ENCODE peak calls at places on chromosomes 11 and 22, in four cellular contexts. C is adrenal gland; Y is breast epithelium; L is CD4-positive, alpha-beta memory T cell. N is an unnamed sample.

GRCh38 chr11:69914286-69915150 is 95.3 kb upstream of the FGF3 start:
- DNase-seq in C (no peak), Y (peak; percentile 73), L (no peak), N (no peak)

GRCh38 chr11:9053631-9054030 is 37.8 kb downstream of the SCUBE2 start:
- DNase-seq in C (no peak), Y (no peak), L (no peak), N (no peak)

GRCh38 chr22:32325416-32325801 is 32.3 kb upstream of the RFPL3 start:
- DNase-seq in C (no peak), Y (peak; percentile 31), L (no peak), N (no peak)

GRCh38 chr11:104127828-104128227 is 36.1 kb downstream of the PDGFD start:
- DNase-seq in C (no peak), Y (no peak), L (no peak), N (no peak)

GRCh38 chr11:84384637-84385227 is 1098.6 kb upstream of the CCDC90B start:
- DNase-seq in C (peak; percentile 77), Y (no peak), L (no peak), N (peak; percentile 40)

GRCh38 chr11:121763526-121763925 is 310.8 kb upstream of the SORL1-AS1 start:
- DNase-seq in C (no peak), Y (no peak), L (no peak), N (no peak)

GRCh38 chr22:31676700-31677099 is 14.7 kb upstream of the PISD start:
- DNase-seq in C (peak; percentile 99), Y (peak; percentile 97), L (peak; percentile 89), N (no peak)

GRCh38 chr11:115462757-115463156 is 41.5 kb downstream of the CADM1 start:
- DNase-seq in C (no peak), Y (no peak), L (no peak), N (no peak)

GRCh38 chr11:125036933-125037332 is 26.2 kb upstream of the SLC37A2 start:
- DNase-seq in C (no peak), Y (no peak), L (no peak), N (no peak)

GRCh38 chr22:28426346-28427132 is 253.1 kb downstream of the TTC28 start:
- DNase-seq in C (no peak), Y (no peak), L (no peak), N (no peak)
- H3K4me1 ChIP-seq in C (no peaks in the 10 kb centered on the region), Y (no peaks in the 10 kb centered on the region), L (no peaks in the 10 kb centered on the region), N (no peaks in the 10 kb centered on the region)

GRCh38 chr11:58739725-58740430 is 8.1 kb upstream of the GLYAT start:
- DNase-seq in C (no peak), Y (no peak), L (no peak), N (no peak)
- H3K4me1 ChIP-seq in C (no peaks in the 10 kb centered on the region), Y (no peaks in the 10 kb centered on the region), L (no peaks in the 10 kb centered on the region), N (no peaks in the 10 kb centered on the region)

GRCh38 chr11:78350101-78350645 is 67.4 kb downstream of the GAB2 start:
- DNase-seq in C (peak; percentile 13), Y (no peak), L (no peak), N (peak; percentile 51)

GRCh38 chr11:78349614-78350013 is 68.0 kb downstream of the GAB2 start:
- DNase-seq in C (no peak), Y (no peak), L (no peak), N (no peak)

GRCh38 chr11:78346799-78347198 is 70.8 kb downstream of the GAB2 start:
- DNase-seq in C (no peak), Y (no peak), L (no peak), N (no peak)

GRCh38 chr11:78349114-78349513 is 68.5 kb downstream of the GAB2 start:
- DNase-seq in C (no peak), Y (no peak), L (no peak), N (no peak)

DNA sequence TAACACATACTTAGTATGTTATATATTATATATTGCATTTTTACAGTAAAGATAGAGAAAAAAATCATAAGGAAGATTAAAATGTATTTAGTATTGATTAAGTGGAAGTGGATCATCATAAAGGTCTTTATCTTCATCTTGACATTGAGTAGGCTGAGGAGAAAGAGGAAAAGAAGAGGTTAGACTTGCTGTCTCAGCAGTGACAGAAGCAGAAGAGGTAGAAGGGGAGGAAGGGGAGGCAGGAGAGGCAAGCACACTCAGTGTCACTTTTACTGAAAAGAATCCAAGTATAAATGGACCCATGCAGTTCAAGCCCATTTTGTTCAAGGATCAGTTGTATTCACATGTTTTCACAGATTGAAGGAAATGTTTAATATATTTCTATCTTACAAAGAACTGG is 69.7 kb downstream of the GAB2 start:
- DNase-seq in C (no peak), Y (no peak), L (no peak), N (no peak)
- H3K4me1 ChIP-seq in C (peaks cover 12% of the 10 kb centered on the region), Y (peaks cover 20% of the 10 kb centered on the region), L (peaks cover 11% of the 10 kb centered on the region), N (peaks cover 96% of the 10 kb centered on the region)

DNA sequence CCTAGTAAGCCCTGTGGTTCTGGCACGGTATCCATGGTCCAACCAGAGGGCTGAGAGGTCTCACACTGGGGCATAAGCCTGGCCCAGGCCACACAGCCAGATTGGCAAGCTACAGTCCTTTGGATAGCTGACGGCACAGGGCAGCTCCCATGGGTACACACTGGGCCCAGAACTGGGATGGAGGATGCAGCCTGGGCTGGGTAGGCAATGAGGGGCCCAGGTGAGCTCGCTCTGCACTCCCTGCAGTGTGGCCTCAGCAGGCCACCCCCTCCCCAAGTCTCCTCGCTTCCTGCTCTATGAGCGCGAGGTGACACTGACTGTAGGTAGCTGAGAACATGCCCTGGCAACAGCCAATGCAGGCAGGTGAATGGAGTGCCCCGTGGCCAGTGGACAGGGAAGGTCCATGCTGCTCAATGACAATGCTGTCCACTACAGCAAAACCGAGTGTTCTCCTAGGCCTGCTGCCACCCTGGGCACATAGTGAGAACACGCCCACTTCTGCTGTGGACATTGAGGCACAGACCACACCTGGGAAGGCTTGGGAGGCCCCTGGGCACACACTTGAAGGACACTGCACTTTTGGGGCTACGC is 3.8 kb downstream of the ARVCF start:
- DNase-seq in C (no peak), Y (no peak), L (no peak), N (no peak)
- H3K4me1 ChIP-seq in C (no peaks in the 10 kb centered on the region), Y (no peaks in the 10 kb centered on the region), L (peaks cover 38% of the 10 kb centered on the region), N (peaks cover 18% of the 10 kb centered on the region)